ENCODE peak calls at places on chromosomes 13 and 19, in five cellular contexts. B is fibroblast of the aortic adventitia, M is colonic mucosa, X is GM12865, A is body of pancreas. O is an unnamed sample.

GRCh38 chr13:48727252-48728011 is 73.7 kb downstream of the CYSLTR2 start:
- DNase-seq in B (no peak), M (no peak), X (peak), A (no peak), O (no peak)

GRCh38 chr13:95426631-95427030 is 125.4 kb upstream of the ABCC4 start:
- DNase-seq in B (no peak), M (no peak), X (no peak), A (no peak), O (no peak)

GRCh38 chr13:25819856-25820530 is 231.8 kb downstream of the SHISA2 start:
- DNase-seq in B (no peak), M (no peak), X (no peak), A (no peak), O (no peak)

GRCh38 chr19:29630661-29631060 is 24.6 kb downstream of the POP4 start:
- DNase-seq in B (no peak), M (no peak), X (no peak), A (no peak), O (no peak)

GRCh38 chr13:42696191-42696590 is 85.2 kb upstream of the FAM216B start:
- DNase-seq in B (peak), M (no peak), X (no peak), A (no peak), O (peak)

GRCh38 chr13:40187836-40188591 is 478.4 kb downstream of the FOXO1 start:
- DNase-seq in B (no peak), M (no peak), X (no peak), A (no peak), O (no peak)

GRCh38 chr13:27968316-27969072 is 621 bp downstream of the CDX2 start:
- DNase-seq in B (no peak), M (peak), X (no peak), A (no peak), O (no peak)

GRCh38 chr19:6529937-6530384 is 865 bp upstream of the TNFSF9 start:
- DNase-seq in B (no peak), M (no peak), X (no peak), A (no peak), O (no peak)

GRCh38 chr13:20997301-20998061 is 63.9 kb downstream of the LATS2 start:
- DNase-seq in B (peak), M (no peak), X (no peak), A (no peak), O (peak)

GRCh38 chr19:46428278-46429141 is at the start of gene PNMA8C:
- DNase-seq in B (no peak), M (no peak), X (peak), A (peak), O (peak)

GRCh38 chr19:1587872-1588271 is 4.8 kb downstream of the MBD3 start:
- DNase-seq in B (no peak), M (no peak), X (no peak), A (no peak), O (no peak)

GRCh38 chr13:45678282-45678681 is 23.8 kb upstream of the CBY2 start:
- DNase-seq in B (no peak), M (no peak), X (no peak), A (no peak), O (no peak)

GRCh38 chr19:9073806-9074205 is 13.1 kb upstream of the OR1M1 start:
- DNase-seq in B (no peak), M (no peak), X (no peak), A (no peak), O (no peak)

GRCh38 chr19:38277549-38277948 is 13.2 kb downstream of the SPINT2 start:
- DNase-seq in B (no peak), M (no peak), X (no peak), A (no peak), O (peak)

GRCh38 chr19:4524808-4525562 is 6.7 kb upstream of the PLIN4 start:
- DNase-seq in B (peak), M (peak), X (peak), A (peak), O (no peak)

GRCh38 chr13:114116734-114117133 is 15.7 kb downstream of the RASA3 start:
- DNase-seq in B (no peak), M (no peak), X (no peak), A (no peak), O (no peak)

GRCh38 chr13:30744056-30744684 is 8.8 kb downstream of the ALOX5AP start:
- DNase-seq in B (no peak), M (peak), X (peak), A (no peak), O (peak)

GRCh38 chr13:78607409-78608253 is 4.3 kb upstream of the POU4F1 start:
- DNase-seq in B (no peak), M (no peak), X (no peak), A (no peak), O (no peak)

GRCh38 chr13:101709952-101710351 is 257.5 kb downstream of the ITGBL1 start:
- DNase-seq in B (no peak), M (no peak), X (no peak), A (no peak), O (no peak)

GRCh38 chr13:38703255-38703654 is 16.4 kb downstream of the FREM2 start:
- DNase-seq in B (no peak), M (no peak), X (no peak), A (no peak), O (no peak)

GRCh38 chr13:75675421-75675820 is 39.3 kb downstream of the LMO7 start:
- DNase-seq in B (peak), M (no peak), X (no peak), A (no peak), O (no peak)

GRCh38 chr19:44747739-44748425 is 626 bp upstream of the BCL3 start:
- DNase-seq in B (peak), M (peak), X (no peak), A (peak), O (peak)

GRCh38 chr13:50198508-50198907 is 183.3 kb downstream of the KCNRG start:
- DNase-seq in B (peak), M (no peak), X (no peak), A (no peak), O (peak)

GRCh38 chr19:45754323-45754722 is 14.7 kb downstream of the SIX5 start:
- DNase-seq in B (no peak), M (no peak), X (no peak), A (no peak), O (no peak)

GRCh38 chr13:37365496-37365895 is 233.1 kb downstream of the POSTN start:
- DNase-seq in B (no peak), M (no peak), X (no peak), A (no peak), O (no peak)

GRCh38 chr19:558770-559439 is 13.5 kb upstream of the BSG start:
- DNase-seq in B (no peak), M (no peak), X (no peak), A (no peak), O (no peak)

GRCh38 chr13:21164631-21165030 is 11.7 kb downstream of the SKA3 start:
- DNase-seq in B (no peak), M (no peak), X (no peak), A (no peak), O (no peak)

GRCh38 chr13:96984061-96984508 is 10.2 kb downstream of the OXGR1 start:
- DNase-seq in B (no peak), M (peak), X (peak), A (peak), O (no peak)

GRCh38 chr19:19670070-19670551 is 1.5 kb downstream of the ZNF101 start:
- DNase-seq in B (no peak), M (peak), X (no peak), A (no peak), O (no peak)

GRCh38 chr19:50269653-50270052 is 59.5 kb downstream of the KCNC3 start:
- DNase-seq in B (no peak), M (no peak), X (no peak), A (no peak), O (no peak)

GRCh38 chr13:98567140-98567539 is 9.8 kb downstream of the STK24 start:
- DNase-seq in B (no peak), M (no peak), X (no peak), A (no peak), O (no peak)
- H3K4me3 ChIP-seq in B (no peak), M (no peak), X (no peak), A (no peak), O (no peak)

DNA sequence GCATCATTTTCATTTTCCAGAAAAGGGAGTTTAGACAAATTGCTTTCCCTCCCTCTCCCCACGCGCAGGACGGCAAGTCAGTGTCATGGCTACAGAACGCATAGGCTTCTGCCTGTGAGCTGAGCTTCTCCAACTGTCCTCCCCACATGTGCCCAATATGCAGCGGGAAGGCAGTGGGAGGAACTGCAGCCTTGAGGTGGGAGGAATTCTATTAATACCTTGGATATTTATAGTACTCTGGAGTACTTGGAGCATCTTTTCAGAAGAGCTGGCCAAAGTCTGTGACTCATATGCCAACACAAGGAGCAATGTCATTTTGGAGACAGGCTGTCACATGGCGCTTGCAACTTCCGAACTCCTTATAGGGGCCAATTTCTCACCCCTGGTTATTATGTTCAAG is 245.1 kb upstream of the SERP2 start:
- DNase-seq in B (peak), M (no peak), X (no peak), A (no peak), O (peak)
- TF ChIP-seq CTCF in B (peak), M (no peak), X (no peak), A (no peak), O (no peak)

GRCh38 chr19:57192993-57193392 is 1.7 kb downstream of the ZNF264 start:
- DNase-seq in B (no peak), M (no peak), X (no peak), A (no peak), O (no peak)
- H3K4me3 ChIP-seq in B (peak), M (no peak), X (no peak), A (no peak), O (peak)

DNA sequence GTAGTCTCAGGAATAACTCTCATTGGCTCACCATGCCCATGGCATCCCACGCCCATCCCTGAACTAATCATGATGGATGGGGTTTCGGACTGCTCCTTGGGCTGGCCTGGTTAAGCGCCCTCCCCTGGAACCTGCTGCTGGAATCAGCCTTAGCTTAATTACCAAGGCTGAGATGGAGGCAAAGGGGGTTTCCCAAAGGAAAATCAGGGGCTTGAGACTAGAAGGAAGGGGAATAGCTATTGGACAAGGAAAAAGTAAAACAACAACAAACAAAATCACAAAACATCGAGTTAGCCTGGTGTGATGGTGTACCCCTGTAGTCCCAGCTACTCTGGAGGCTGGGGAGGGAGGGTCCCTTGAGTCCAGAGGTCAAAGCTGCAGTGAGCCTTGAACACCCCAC is 25.7 kb upstream of the SHKBP1 start:
- DNase-seq in B (no peak), M (no peak), X (no peak), A (no peak), O (no peak)
- TF ChIP-seq CTCF in B (no peak), M (no peak), X (no peak), A (no peak), O (no peak)